ENCODE peak calls at places on chromosomes 12 and 14, in eight cellular contexts. W is epithelial cell of esophagus, S is GM06990, U is heart left ventricle, M is keratinocyte, C is bronchial epithelial cell, B is AG09309, K is spleen. L is an unnamed sample.

GRCh38 chr12:22101749-22102243 is 55.8 kb downstream of the CMAS start:
- DNase-seq in M (peak), C (peak), W (peak), U (peak), B (peak), S (peak), K (no peak), L (no peak)

GRCh38 chr12:113049976-113050742 is 6.4 kb upstream of the DTX1 start:
- DNase-seq in U (no peak), K (no peak), M (no peak), B (no peak), C (peak), W (peak), S (no peak), L (no peak)

GRCh38 chr14:30988509-30988908 is 36.9 kb upstream of the AP4S1 start:
- DNase-seq in S (no peak), C (peak), W (peak), K (no peak), U (no peak), M (no peak), B (no peak), L (no peak)

GRCh38 chr12:80299219-80299618 is 144.8 kb upstream of the PTPRQ start:
- DNase-seq in S (peak), M (no peak), B (no peak), K (no peak), U (no peak), C (no peak), W (no peak), L (no peak)

GRCh38 chr12:2639020-2639298 is 155.8 kb upstream of the FKBP4 start:
- DNase-seq in W (no peak), S (no peak), B (no peak), K (no peak), U (no peak), C (no peak), M (no peak), L (no peak)

GRCh38 chr14:22471545-22472121 is 117.4 kb downstream of the DAD1 start:
- DNase-seq in M (no peak), B (no peak), K (peak), U (peak), C (peak), S (no peak), W (peak), L (peak)

GRCh38 chr12:121792607-121793500 is 634 bp downstream of the RHOF start:
- DNase-seq in K (peak), S (peak), U (peak), B (no peak), M (no peak), W (no peak), C (no peak), L (peak)

GRCh38 chr12:26298785-26299621 is 103.6 kb downstream of the SSPN start:
- DNase-seq in K (no peak), U (no peak), S (peak), B (no peak), C (peak), W (peak), M (no peak), L (no peak)

GRCh38 chr12:76558684-76559276 is 791 bp downstream of the OSBPL8 start:
- DNase-seq in B (no peak), C (peak), U (peak), W (peak), S (peak), K (peak), M (no peak), L (peak)

GRCh38 chr14:106222736-106223135 is 696.4 kb downstream of the TMEM121 start:
- DNase-seq in U (no peak), B (no peak), C (no peak), K (no peak), S (no peak), W (no peak), M (no peak), L (no peak)

GRCh38 chr12:91685917-91686316 is 459.7 kb downstream of the BTG1 start:
- DNase-seq in W (peak), K (no peak), B (peak), M (no peak), C (peak), S (no peak), U (no peak), L (no peak)

GRCh38 chr12:68446379-68446778 is 114.2 kb upstream of the MDM1 start:
- DNase-seq in K (no peak), B (no peak), S (no peak), W (no peak), M (no peak), U (no peak), C (no peak), L (no peak)

GRCh38 chr12:63362801-63363200 is 211.8 kb upstream of the AVPR1A start:
- DNase-seq in M (no peak), K (no peak), W (peak), B (no peak), C (peak), S (no peak), U (no peak), L (no peak)

GRCh38 chr12:29191267-29191889 is 42.3 kb downstream of the FAR2 start:
- DNase-seq in U (no peak), K (no peak), M (no peak), C (no peak), W (peak), B (no peak), S (no peak), L (no peak)

GRCh38 chr12:27802511-27802910 is 22.5 kb upstream of the MANSC4 start:
- DNase-seq in S (no peak), C (peak), U (no peak), K (no peak), M (no peak), B (no peak), W (no peak), L (no peak)

GRCh38 chr12:32549675-32550079 is 129.4 kb upstream of the DNM1L start:
- DNase-seq in W (no peak), C (no peak), K (no peak), B (no peak), S (no peak), M (no peak), U (peak), L (no peak)

GRCh38 chr12:110606253-110606611 is 7.7 kb upstream of the TCTN1 start:
- DNase-seq in B (no peak), U (no peak), K (no peak), S (no peak), M (no peak), C (no peak), W (no peak), L (no peak)

GRCh38 chr12:42372154-42372791 is 46.3 kb downstream of the PPHLN1 start:
- DNase-seq in K (no peak), B (peak), C (peak), M (no peak), W (peak), S (peak), U (no peak), L (no peak)

GRCh38 chr12:95205685-95206084 is 11.6 kb downstream of the FGD6 start:
- DNase-seq in C (peak), S (no peak), W (peak), B (peak), M (no peak), U (peak), K (no peak), L (no peak)

GRCh38 chr12:95836185-95836609 is 22.6 kb upstream of the SNRPF start:
- DNase-seq in M (peak), K (no peak), U (no peak), S (no peak), B (no peak), C (peak), W (peak), L (no peak)

GRCh38 chr14:80364274-80364673 is 153.0 kb upstream of the DIO2 start:
- DNase-seq in U (no peak), K (no peak), M (no peak), S (no peak), C (peak), W (peak), B (peak), L (no peak)

GRCh38 chr14:101444116-101444515 is 117.2 kb upstream of the DIO3 start:
- DNase-seq in B (peak), U (no peak), W (peak), S (no peak), K (no peak), M (no peak), C (peak), L (no peak)

GRCh38 chr14:65185859-65186258 is 83.5 kb upstream of the MAX start:
- DNase-seq in K (no peak), U (no peak), W (no peak), B (no peak), S (no peak), M (no peak), C (no peak), L (no peak)

GRCh38 chr14:95222870-95223398 is 65.6 kb upstream of the DICER1 start:
- DNase-seq in B (no peak), W (peak), K (no peak), M (no peak), U (no peak), S (no peak), C (peak), L (no peak)

GRCh38 chr14:67269338-67270060 is 28.3 kb downstream of the PALS1 start:
- DNase-seq in M (no peak), K (no peak), B (peak), U (peak), S (no peak), W (no peak), C (no peak), L (no peak)

GRCh38 chr12:6946033-6946919 is 2.5 kb downstream of the C12orf57 start:
- DNase-seq in B (no peak), S (peak), W (peak), M (no peak), K (peak), U (no peak), C (peak), L (peak)

GRCh38 chr12:46918631-46919030 is 92.8 kb upstream of the SLC38A4 start:
- DNase-seq in M (no peak), K (no peak), B (no peak), U (no peak), C (no peak), W (no peak), S (no peak), L (no peak)

GRCh38 chr12:107400686-107401447 is 284.7 kb upstream of the PWP1 start:
- DNase-seq in M (no peak), C (no peak), K (no peak), S (no peak), U (no peak), W (peak), B (peak), L (no peak)

GRCh38 chr12:45779936-45780335 is 50.4 kb downstream of the ARID2 start:
- DNase-seq in K (no peak), S (no peak), M (no peak), C (no peak), B (no peak), U (no peak), W (no peak), L (no peak)

GRCh38 chr12:2286051-2286450 is 233.3 kb downstream of the CACNA1C start:
- DNase-seq in W (no peak), S (no peak), K (no peak), U (no peak), C (no peak), B (no peak), M (no peak), L (no peak)

GRCh38 chr14:49598479-49599301 is at the start of gene LRR1:
- DNase-seq in K (peak), M (no peak), B (no peak), S (peak), C (peak), W (peak), U (peak), L (peak)

GRCh38 chr12:64781374-64782029 is 22.3 kb upstream of the GNS start:
- DNase-seq in K (peak), U (no peak), M (no peak), S (peak), C (no peak), W (no peak), B (no peak), L (peak)

GRCh38 chr12:88142610-88142991 is 494 bp downstream of the TMTC3 start:
- DNase-seq in W (peak), C (peak), K (peak), B (no peak), M (no peak), S (no peak), U (peak), L (peak)

GRCh38 chr14:68683326-68683725 is 109.5 kb downstream of the ZFP36L1 start:
- DNase-seq in S (no peak), K (no peak), W (no peak), U (no peak), B (no peak), M (no peak), C (no peak), L (no peak)

GRCh38 chr14:68788275-68789001 is 4.4 kb downstream of the ZFP36L1 start:
- DNase-seq in S (no peak), M (no peak), W (no peak), K (no peak), B (no peak), C (no peak), U (no peak), L (no peak)

GRCh38 chr12:117061555-117062079 is 37.6 kb downstream of the TESC start:
- DNase-seq in M (no peak), W (no peak), S (no peak), U (no peak), K (no peak), C (no peak), B (no peak), L (no peak)

GRCh38 chr14:24131549-24131966 is 1.1 kb downstream of the FITM1 start:
- DNase-seq in S (no peak), B (no peak), W (no peak), U (peak), K (no peak), M (no peak), C (no peak), L (no peak)

GRCh38 chr12:66156654-66157053 is 13.1 kb downstream of the TMBIM4 start:
- DNase-seq in B (no peak), W (no peak), K (no peak), S (no peak), U (no peak), C (no peak), M (no peak), L (no peak)
- H3K4me3 ChIP-seq in B (no peak), W (no peak), K (no peak), S (no peak), U (no peak), C (no peak), M (no peak), L (no peak)

DNA sequence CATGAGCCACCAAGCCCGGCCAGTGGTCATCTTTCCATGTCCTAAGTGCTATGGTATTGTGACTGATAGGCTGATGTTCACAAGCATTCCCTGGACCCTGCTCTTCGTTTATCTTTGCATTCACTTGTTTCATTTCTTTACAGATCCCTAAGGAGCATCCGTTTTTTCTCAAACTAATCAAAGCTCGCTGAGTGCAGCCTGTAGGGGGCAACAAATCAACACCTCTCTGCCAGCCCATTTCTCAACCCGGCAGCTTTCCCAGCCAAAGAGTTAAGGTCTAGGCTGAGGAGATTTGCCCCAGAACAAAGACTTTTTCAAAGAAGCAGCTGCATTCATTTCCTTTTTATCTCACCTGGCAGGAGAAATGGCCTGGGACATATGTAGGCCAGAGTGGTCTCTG is 12.1 kb downstream of the SIRT4 start:
- DNase-seq in K (peak), M (no peak), U (no peak), S (no peak), B (no peak), W (no peak), C (no peak), L (no peak)
- TF ChIP-seq CTCF in K (no peak), M (peak), U (no peak), S (peak), B (peak), W (peak), C (peak), L (no peak)

DNA sequence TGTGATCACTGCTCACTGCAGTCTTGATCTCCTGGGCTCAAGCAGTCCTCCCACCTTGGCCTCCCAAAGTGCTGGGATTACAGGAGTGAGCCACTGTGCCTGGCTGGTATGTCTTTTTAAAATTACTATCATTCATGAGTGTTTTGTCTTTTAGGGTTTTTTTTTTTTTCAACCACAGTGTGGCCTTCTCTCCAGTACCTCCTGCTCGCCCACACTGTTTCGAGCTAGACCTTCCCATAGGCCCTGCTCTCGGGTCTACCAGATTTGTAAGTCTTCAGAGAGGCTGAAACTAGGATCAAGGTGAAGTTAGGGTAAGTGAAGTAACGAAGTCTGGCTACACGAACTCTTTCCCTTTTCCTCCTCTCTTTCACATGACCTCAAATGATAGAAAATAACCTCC is 1.5 kb downstream of the BIN2 start:
- DNase-seq in W (no peak), C (no peak), U (no peak), K (no peak), B (no peak), M (no peak), S (no peak), L (no peak)
- H3K4me3 ChIP-seq in W (no peak), C (no peak), U (no peak), K (peak), B (no peak), M (no peak), S (peak), L (peak)

GRCh38 chr14:73796881-73797539 is 54.6 kb upstream of the PTGR2 start:
- DNase-seq in K (peak), S (no peak), M (no peak), B (no peak), C (no peak), W (no peak), U (no peak), L (no peak)
- TF ChIP-seq CTCF in K (no peak), S (no peak), M (no peak), B (no peak), C (no peak), W (no peak), U (no peak), L (no peak)

GRCh38 chr14:36270191-36270590 is 50.2 kb downstream of the MBIP start:
- DNase-seq in M (no peak), S (no peak), C (no peak), U (no peak), K (no peak), B (no peak), W (no peak), L (no peak)

GRCh38 chr14:36279306-36280244 is 40.9 kb downstream of the MBIP start:
- DNase-seq in K (no peak), C (peak), W (peak), U (no peak), S (no peak), M (no peak), B (no peak), L (no peak)

GRCh38 chr14:36271939-36272907 is 48.2 kb downstream of the MBIP start:
- DNase-seq in U (peak), C (peak), B (no peak), S (peak), K (no peak), W (peak), M (no peak), L (peak)

GRCh38 chr14:36271222-36271621 is 49.2 kb downstream of the MBIP start:
- DNase-seq in U (no peak), M (no peak), W (no peak), K (no peak), B (no peak), S (no peak), C (no peak), L (no peak)

GRCh38 chr14:36275741-36276140 is 44.7 kb downstream of the MBIP start:
- DNase-seq in C (no peak), B (no peak), M (no peak), W (no peak), K (no peak), U (no peak), S (no peak), L (no peak)
- H3K4me3 ChIP-seq in C (no peak), B (no peak), M (no peak), W (no peak), K (no peak), U (no peak), S (no peak), L (no peak)

GRCh38 chr12:124053855-124054254 is 80.8 kb downstream of the ZNF664 start:
- DNase-seq in S (no peak), W (peak), U (peak), M (no peak), K (no peak), C (peak), B (no peak), L (peak)
- TF ChIP-seq CTCF in S (peak), W (peak), U (peak), M (no peak), K (peak), C (peak), B (peak), L (peak)

L was measured in lower lobe of right lung.